ENCODE peak calls at places on chromosome 18, in four cellular contexts. M, J, H and Z are unnamed samples.

GRCh38 chr18:77177009-77177408 is 44.4 kb upstream of the MBP start:
- DNase-seq in H (no peak), J (no peak), M (peak), Z (no peak)

GRCh38 chr18:47417807-47418206 is 166.3 kb upstream of the SKOR2 start:
- DNase-seq in J (no peak), M (no peak), H (no peak), Z (no peak)

GRCh38 chr18:8298186-8298585 is 311.1 kb upstream of the RAB12 start:
- DNase-seq in M (no peak), J (no peak), H (no peak), Z (no peak)

GRCh38 chr18:74873629-74874028 is 276.0 kb downstream of the ZNF407 start:
- DNase-seq in H (no peak), M (no peak), J (no peak), Z (no peak)

GRCh38 chr18:55856191-55856590 is 268.2 kb upstream of the TCF4 start:
- DNase-seq in J (peak), H (no peak), M (peak), Z (no peak)

GRCh38 chr18:22176282-22176621 is 6.9 kb downstream of the GATA6 start:
- DNase-seq in J (no peak), H (no peak), M (no peak), Z (no peak)

GRCh38 chr18:56333846-56334245 is 304.5 kb downstream of the TXNL1 start:
- DNase-seq in H (no peak), J (no peak), M (no peak), Z (no peak)

GRCh38 chr18:39742015-39742466 is 2176.4 kb upstream of the CELF4 start:
- DNase-seq in H (no peak), M (peak), J (no peak), Z (no peak)

GRCh38 chr18:1057367-1057766 is 152.7 kb downstream of the ADCYAP1 start:
- DNase-seq in M (no peak), J (no peak), H (no peak), Z (no peak)

GRCh38 chr18:55509631-55510372 is 78.2 kb downstream of the TCF4 start:
- DNase-seq in J (no peak), M (peak), H (no peak), Z (no peak)

GRCh38 chr18:25743661-25744151 is 346.7 kb downstream of the SS18 start:
- DNase-seq in H (no peak), J (no peak), M (no peak), Z (no peak)